ENCODE peak calls at places on chromosomes 13 and 19, in nine cellular contexts. One of them, this sample, is unnamed.
A peak's percentile ranks its signal among the peaks of the same experiment; 100 is the strongest.

GRCh38 chr19:3573858-3574637 is 1.3 kb downstream of the HMG20B start:
- DNase-seq in WTC11: peak; percentile 100
- DNase-seq in omental fat pad: peak; percentile 85
- DNase-seq in thoracic aorta: peak; percentile 68
- DNase-seq in HL-60: peak; percentile 97
- DNase-seq in GM12864: peak; percentile 85
- DNase-seq in GM23338: peak; percentile 100
- DNase-seq in AG04450: peak; percentile 75
- DNase-seq in stomach: peak; percentile 96
- DNase-seq in this sample: peak; percentile 70

GRCh38 chr13:80888421-80888820 is 547.5 kb upstream of the SPRY2 start:
- DNase-seq in WTC11: no peak
- DNase-seq in omental fat pad: no peak
- DNase-seq in thoracic aorta: no peak
- DNase-seq in HL-60: no peak
- DNase-seq in GM12864: no peak
- DNase-seq in GM23338: no peak
- DNase-seq in AG04450: no peak
- DNase-seq in stomach: no peak
- DNase-seq in this sample: no peak

GRCh38 chr19:6227941-6228325 is 51.8 kb downstream of the MLLT1 start:
- DNase-seq in WTC11: no peak
- DNase-seq in omental fat pad: no peak
- DNase-seq in thoracic aorta: no peak
- DNase-seq in HL-60: no peak
- DNase-seq in GM12864: no peak
- DNase-seq in GM23338: no peak
- DNase-seq in AG04450: no peak
- DNase-seq in stomach: no peak
- DNase-seq in this sample: no peak

GRCh38 chr13:59236309-59236939 is 927.3 kb downstream of the DIAPH3 start:
- DNase-seq in WTC11: no peak
- DNase-seq in omental fat pad: no peak
- DNase-seq in thoracic aorta: no peak
- DNase-seq in HL-60: no peak
- DNase-seq in GM12864: no peak
- DNase-seq in GM23338: no peak
- DNase-seq in AG04450: no peak
- DNase-seq in stomach: no peak
- DNase-seq in this sample: no peak

GRCh38 chr13:110450941-110451340 is 110.6 kb downstream of the RAB20 start:
- DNase-seq in WTC11: no peak
- DNase-seq in omental fat pad: no peak
- DNase-seq in thoracic aorta: no peak
- DNase-seq in HL-60: no peak
- DNase-seq in GM12864: no peak
- DNase-seq in GM23338: no peak
- DNase-seq in AG04450: no peak
- DNase-seq in stomach: no peak
- DNase-seq in this sample: no peak

GRCh38 chr19:11578342-11579142 is 1.1 kb upstream of the ACP5 start:
- DNase-seq in WTC11: peak; percentile 55
- DNase-seq in omental fat pad: no peak
- DNase-seq in thoracic aorta: no peak
- DNase-seq in HL-60: peak; percentile 45
- DNase-seq in GM12864: no peak
- DNase-seq in GM23338: peak; percentile 67
- DNase-seq in AG04450: no peak
- DNase-seq in stomach: peak; percentile 67
- DNase-seq in this sample: no peak

GRCh38 chr19:38669532-38669931 is 22.1 kb downstream of the ACTN4 start:
- DNase-seq in WTC11: no peak
- DNase-seq in omental fat pad: no peak
- DNase-seq in thoracic aorta: no peak
- DNase-seq in HL-60: peak; percentile 82
- DNase-seq in GM12864: no peak
- DNase-seq in GM23338: no peak
- DNase-seq in AG04450: no peak
- DNase-seq in stomach: no peak
- DNase-seq in this sample: peak; percentile 48

GRCh38 chr13:43546260-43546659 is 240.5 kb downstream of the ENOX1 start:
- DNase-seq in WTC11: no peak
- DNase-seq in omental fat pad: no peak
- DNase-seq in thoracic aorta: no peak
- DNase-seq in HL-60: no peak
- DNase-seq in GM12864: no peak
- DNase-seq in GM23338: no peak
- DNase-seq in AG04450: no peak
- DNase-seq in stomach: no peak
- DNase-seq in this sample: no peak

GRCh38 chr13:57624565-57625435 is 6.7 kb upstream of the PCDH17 start:
- DNase-seq in WTC11: peak; percentile 49
- DNase-seq in omental fat pad: no peak
- DNase-seq in thoracic aorta: no peak
- DNase-seq in HL-60: peak; percentile 56
- DNase-seq in GM12864: no peak
- DNase-seq in GM23338: peak; percentile 90
- DNase-seq in AG04450: no peak
- DNase-seq in stomach: no peak
- DNase-seq in this sample: no peak

GRCh38 chr19:55440411-55441105 is 2.5 kb downstream of the SHISA7 start:
- DNase-seq in WTC11: peak; percentile 88
- DNase-seq in omental fat pad: no peak
- DNase-seq in thoracic aorta: no peak
- DNase-seq in HL-60: no peak
- DNase-seq in GM12864: no peak
- DNase-seq in GM23338: peak; percentile 89
- DNase-seq in AG04450: no peak
- DNase-seq in stomach: no peak
- DNase-seq in this sample: no peak

DNA sequence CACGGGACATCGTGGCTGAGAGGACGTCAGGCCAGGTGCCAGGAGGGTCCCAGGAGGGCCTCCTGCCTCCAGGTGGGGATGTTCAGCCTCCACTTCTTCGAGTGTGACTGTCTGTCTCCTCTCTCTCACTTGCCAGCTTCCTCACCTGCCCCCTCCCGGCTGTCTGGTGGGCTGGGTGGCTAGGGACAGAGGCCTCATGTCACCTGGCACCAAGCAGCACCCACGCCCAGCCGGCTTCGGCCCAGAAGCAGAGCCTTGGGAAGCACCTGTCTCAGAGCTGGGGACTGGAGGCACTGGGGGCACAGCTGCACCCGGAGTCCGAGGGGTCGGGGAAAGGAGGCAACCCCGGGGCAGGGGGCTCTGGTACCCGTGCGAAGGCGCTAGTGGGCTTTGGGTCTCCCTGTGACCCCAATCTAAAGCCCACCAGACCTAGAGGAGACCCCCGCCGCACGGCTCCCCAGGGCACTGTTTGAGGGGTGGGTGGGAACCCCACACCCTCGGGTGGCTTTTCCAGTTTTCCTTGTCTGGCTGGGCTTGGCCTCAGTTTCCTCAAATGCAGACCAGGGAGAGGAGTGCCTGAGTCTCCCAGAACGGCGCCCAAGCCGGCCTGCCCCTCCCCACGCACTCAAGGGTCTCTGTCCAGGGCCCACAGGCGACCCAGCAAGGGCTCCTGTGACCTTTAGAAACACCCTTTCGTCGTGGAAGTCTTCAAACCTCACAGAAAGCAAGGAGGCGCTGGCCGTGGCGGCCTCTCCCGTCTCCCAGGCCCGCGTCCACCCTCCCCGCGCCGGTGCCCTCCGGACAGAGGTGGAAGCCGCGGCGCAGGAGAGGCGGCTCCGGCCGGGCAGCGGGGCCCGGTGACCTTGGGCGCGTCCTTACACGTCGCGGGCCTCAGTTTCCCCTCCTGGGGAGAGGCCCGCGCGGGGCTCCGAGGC is 656 bp upstream of the HCN2 start:
- DNase-seq in WTC11: no peak
- DNase-seq in omental fat pad: no peak
- DNase-seq in thoracic aorta: no peak
- DNase-seq in HL-60: no peak
- DNase-seq in GM12864: no peak
- DNase-seq in GM23338: peak; percentile 39
- DNase-seq in AG04450: no peak
- DNase-seq in stomach: no peak
- DNase-seq in this sample: no peak
- TF ChIP-seq CTCF in WTC11: no peak
- TF ChIP-seq CTCF in omental fat pad: no peak
- TF ChIP-seq CTCF in thoracic aorta: no peak
- TF ChIP-seq CTCF in HL-60: no peak
- TF ChIP-seq CTCF in GM12864: no peak
- TF ChIP-seq CTCF in GM23338: no peak
- TF ChIP-seq CTCF in AG04450: no peak
- TF ChIP-seq CTCF in stomach: no peak
- TF ChIP-seq CTCF in this sample: no peak

DNA sequence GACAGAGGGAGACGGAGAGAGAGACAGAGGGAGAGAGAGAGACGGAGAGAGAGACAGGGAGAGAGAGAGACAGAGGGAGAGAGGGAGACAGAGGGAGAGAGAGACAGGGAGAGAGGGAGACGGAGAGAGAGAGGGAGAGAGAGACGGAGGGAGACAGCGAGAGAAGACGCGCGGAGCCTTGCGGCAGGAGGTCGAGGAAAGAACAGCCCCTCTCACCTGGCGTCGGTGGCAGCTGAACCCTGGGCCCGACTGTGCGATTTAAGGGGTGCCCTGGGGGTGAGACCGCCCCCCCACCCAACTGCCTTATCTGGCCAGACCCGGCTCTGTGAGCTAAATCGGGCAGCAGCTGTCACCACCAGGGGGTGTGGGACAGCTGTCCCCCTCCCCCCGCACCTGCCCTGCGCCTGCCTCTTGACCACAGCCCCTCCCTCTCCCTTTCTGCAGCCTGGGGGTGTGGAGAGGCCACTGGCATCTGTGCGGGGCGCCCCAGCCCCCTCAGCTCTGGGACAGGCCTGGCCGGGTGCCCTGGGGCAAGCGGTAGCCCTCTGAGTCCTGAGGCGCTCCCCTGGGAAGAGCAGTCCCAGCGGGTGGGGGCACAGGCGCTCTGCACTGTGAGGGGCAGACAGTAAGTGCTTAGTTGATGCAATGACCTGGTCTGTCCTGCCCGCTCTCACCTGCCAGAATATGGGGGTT is 10.8 kb downstream of the JOSD2 start:
- DNase-seq in WTC11: peak; percentile 44
- DNase-seq in omental fat pad: no peak
- DNase-seq in thoracic aorta: no peak
- DNase-seq in HL-60: no peak
- DNase-seq in GM12864: no peak
- DNase-seq in GM23338: peak; percentile 68
- DNase-seq in AG04450: no peak
- DNase-seq in stomach: no peak
- DNase-seq in this sample: no peak
- TF ChIP-seq CTCF in WTC11: no peak
- TF ChIP-seq CTCF in omental fat pad: no peak
- TF ChIP-seq CTCF in thoracic aorta: no peak
- TF ChIP-seq CTCF in HL-60: no peak
- TF ChIP-seq CTCF in GM12864: peak; percentile 37
- TF ChIP-seq CTCF in GM23338: peak; percentile 37
- TF ChIP-seq CTCF in AG04450: peak; percentile 22
- TF ChIP-seq CTCF in stomach: no peak
- TF ChIP-seq CTCF in this sample: no peak

DNA sequence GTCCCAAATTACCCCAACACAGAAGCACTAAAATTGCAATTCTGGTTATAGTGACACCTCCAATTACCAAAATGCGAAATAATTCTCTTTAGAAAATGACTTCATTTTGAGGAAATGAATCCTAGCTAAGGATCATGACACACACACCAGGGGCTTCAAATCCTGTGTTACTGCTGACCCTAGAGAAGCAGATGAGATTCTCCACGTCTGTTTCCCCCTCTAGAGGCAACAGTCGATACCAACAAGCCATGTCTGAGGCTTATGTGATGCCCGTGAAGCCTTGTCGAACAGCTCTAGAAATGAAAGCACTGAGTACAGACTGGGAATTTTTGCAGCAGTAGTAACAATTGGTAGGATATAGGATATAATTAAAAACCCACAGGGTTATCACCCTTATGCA is 153.6 kb upstream of the TMTC4 start:
- DNase-seq in WTC11: no peak
- DNase-seq in omental fat pad: no peak
- DNase-seq in thoracic aorta: no peak
- DNase-seq in HL-60: no peak
- DNase-seq in GM12864: no peak
- DNase-seq in GM23338: peak; percentile 70
- DNase-seq in AG04450: no peak
- DNase-seq in stomach: no peak
- DNase-seq in this sample: no peak
- TF ChIP-seq CTCF in WTC11: no peak
- TF ChIP-seq CTCF in omental fat pad: no peak
- TF ChIP-seq CTCF in thoracic aorta: no peak
- TF ChIP-seq CTCF in HL-60: no peak
- TF ChIP-seq CTCF in GM12864: no peak
- TF ChIP-seq CTCF in GM23338: peak; percentile 56
- TF ChIP-seq CTCF in AG04450: peak; percentile 21
- TF ChIP-seq CTCF in stomach: no peak
- TF ChIP-seq CTCF in this sample: no peak

GRCh38 chr13:114112826-114113322 is 19.5 kb downstream of the RASA3 start:
- DNase-seq in WTC11: peak; percentile 21
- DNase-seq in omental fat pad: no peak
- DNase-seq in thoracic aorta: no peak
- DNase-seq in HL-60: no peak
- DNase-seq in GM12864: no peak
- DNase-seq in GM23338: peak; percentile 59
- DNase-seq in AG04450: no peak
- DNase-seq in stomach: no peak
- DNase-seq in this sample: peak; percentile 12
- TF ChIP-seq CTCF in WTC11: no peak
- TF ChIP-seq CTCF in omental fat pad: no peak
- TF ChIP-seq CTCF in thoracic aorta: no peak
- TF ChIP-seq CTCF in HL-60: no peak
- TF ChIP-seq CTCF in GM12864: no peak
- TF ChIP-seq CTCF in GM23338: no peak
- TF ChIP-seq CTCF in AG04450: peak; percentile 17
- TF ChIP-seq CTCF in stomach: no peak
- TF ChIP-seq CTCF in this sample: no peak

DNA sequence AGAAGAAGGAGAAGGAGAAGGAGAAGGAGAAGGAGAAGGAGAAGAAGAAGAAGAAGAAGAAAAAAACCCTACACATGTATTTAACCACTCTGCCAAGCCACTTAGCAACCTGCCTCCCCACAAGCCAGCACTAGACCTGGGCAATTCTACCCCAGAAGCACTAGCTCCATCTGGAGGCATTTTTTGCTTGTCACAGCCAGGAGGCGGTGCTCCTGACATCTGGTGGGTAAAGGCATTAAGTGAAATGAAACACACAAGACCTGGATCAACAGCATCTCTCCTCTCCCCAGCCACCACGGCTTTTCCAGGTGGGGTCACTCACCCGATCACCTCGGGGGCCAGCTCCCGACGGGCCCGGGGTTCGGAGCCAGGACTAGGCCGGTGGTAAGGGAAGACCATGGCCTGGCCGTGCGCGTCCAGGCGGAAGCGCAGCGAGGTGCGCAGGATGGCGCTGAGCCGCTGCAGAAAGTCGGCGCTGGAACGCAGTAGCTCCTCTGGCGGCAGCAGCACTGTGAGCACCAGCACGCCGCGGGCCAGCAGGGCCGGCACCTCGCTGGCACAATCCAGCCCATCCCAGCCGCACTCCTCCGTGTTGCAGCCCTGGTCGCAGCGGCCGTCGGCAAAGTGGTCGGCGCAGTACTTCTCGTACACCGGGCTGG is 26.9 kb downstream of the NOTCH3 start:
- DNase-seq in WTC11: no peak
- DNase-seq in omental fat pad: no peak
- DNase-seq in thoracic aorta: no peak
- DNase-seq in HL-60: peak; percentile 71
- DNase-seq in GM12864: no peak
- DNase-seq in GM23338: peak; percentile 49
- DNase-seq in AG04450: no peak
- DNase-seq in stomach: no peak
- DNase-seq in this sample: no peak
- TF ChIP-seq CTCF in WTC11: no peak
- TF ChIP-seq CTCF in omental fat pad: no peak
- TF ChIP-seq CTCF in thoracic aorta: no peak
- TF ChIP-seq CTCF in HL-60: peak; percentile 29
- TF ChIP-seq CTCF in GM12864: peak; percentile 17
- TF ChIP-seq CTCF in GM23338: peak; percentile 13
- TF ChIP-seq CTCF in AG04450: peak; percentile 33
- TF ChIP-seq CTCF in stomach: no peak
- TF ChIP-seq CTCF in this sample: no peak